ENCODE peak calls at places on chromosomes 11 and 22, in ten cellular contexts. One of them, this sample, is unnamed. For H3K4me1, the result is how much of the 10 kb centered on the place peaks cover.

GRCh38 chr11:85752890-85753581 is 57.9 kb downstream of the SYTL2 start:
- DNase-seq in HCT116: no peak
- DNase-seq in left ventricle myocardium inferior: no peak
- DNase-seq in right atrium auricular region: no peak
- DNase-seq in upper lobe of left lung: no peak
- DNase-seq in GM23338: no peak
- DNase-seq in PC-3: no peak
- DNase-seq in suprapubic skin: no peak
- DNase-seq in A549: no peak
- DNase-seq in body of pancreas: peak
- DNase-seq in this sample: no peak

GRCh38 chr11:130049260-130049659 is 20.4 kb upstream of the APLP2 start:
- DNase-seq in GM23338: no peak
- DNase-seq in A549: no peak
- DNase-seq in left ventricle myocardium inferior: no peak
- DNase-seq in right atrium auricular region: no peak
- DNase-seq in HCT116: no peak
- DNase-seq in upper lobe of left lung: no peak
- DNase-seq in PC-3: no peak
- DNase-seq in suprapubic skin: no peak
- DNase-seq in body of pancreas: no peak
- DNase-seq in this sample: no peak

GRCh38 chr11:122213111-122213510 is 97.1 kb upstream of the BLID start:
- DNase-seq in body of pancreas: no peak
- DNase-seq in suprapubic skin: no peak
- DNase-seq in A549: no peak
- DNase-seq in upper lobe of left lung: peak
- DNase-seq in left ventricle myocardium inferior: no peak
- DNase-seq in HCT116: no peak
- DNase-seq in right atrium auricular region: no peak
- DNase-seq in GM23338: no peak
- DNase-seq in PC-3: no peak
- DNase-seq in this sample: no peak

GRCh38 chr11:32809313-32809712 is 14.9 kb upstream of the CCDC73 start:
- DNase-seq in suprapubic skin: no peak
- DNase-seq in A549: peak
- DNase-seq in body of pancreas: peak
- DNase-seq in right atrium auricular region: peak
- DNase-seq in PC-3: peak
- DNase-seq in HCT116: peak
- DNase-seq in upper lobe of left lung: no peak
- DNase-seq in GM23338: peak
- DNase-seq in left ventricle myocardium inferior: peak
- DNase-seq in this sample: peak

GRCh38 chr22:37431811-37432707 is 4.8 kb upstream of the ELFN2 start:
- DNase-seq in A549: peak
- DNase-seq in PC-3: peak
- DNase-seq in body of pancreas: no peak
- DNase-seq in HCT116: peak
- DNase-seq in GM23338: no peak
- DNase-seq in suprapubic skin: no peak
- DNase-seq in left ventricle myocardium inferior: no peak
- DNase-seq in right atrium auricular region: no peak
- DNase-seq in upper lobe of left lung: no peak
- DNase-seq in this sample: peak

GRCh38 chr11:74524978-74525377 is 31.5 kb upstream of the LIPT2 start:
- DNase-seq in suprapubic skin: no peak
- DNase-seq in GM23338: no peak
- DNase-seq in upper lobe of left lung: no peak
- DNase-seq in body of pancreas: no peak
- DNase-seq in A549: no peak
- DNase-seq in left ventricle myocardium inferior: no peak
- DNase-seq in HCT116: no peak
- DNase-seq in PC-3: no peak
- DNase-seq in right atrium auricular region: no peak
- DNase-seq in this sample: no peak

GRCh38 chr11:36273110-36273509 is 16.1 kb downstream of the COMMD9 start:
- DNase-seq in left ventricle myocardium inferior: no peak
- DNase-seq in A549: no peak
- DNase-seq in upper lobe of left lung: no peak
- DNase-seq in suprapubic skin: no peak
- DNase-seq in body of pancreas: no peak
- DNase-seq in HCT116: no peak
- DNase-seq in GM23338: no peak
- DNase-seq in right atrium auricular region: peak
- DNase-seq in PC-3: no peak
- DNase-seq in this sample: no peak

GRCh38 chr11:44002191-44003093 is 45.3 kb upstream of the ACCSL start:
- DNase-seq in PC-3: no peak
- DNase-seq in A549: no peak
- DNase-seq in left ventricle myocardium inferior: no peak
- DNase-seq in upper lobe of left lung: no peak
- DNase-seq in right atrium auricular region: peak
- DNase-seq in body of pancreas: no peak
- DNase-seq in suprapubic skin: no peak
- DNase-seq in HCT116: no peak
- DNase-seq in GM23338: no peak
- DNase-seq in this sample: no peak

GRCh38 chr11:58992489-58992888 is 53.2 kb downstream of the GLYATL1 start:
- DNase-seq in GM23338: no peak
- DNase-seq in suprapubic skin: no peak
- DNase-seq in upper lobe of left lung: no peak
- DNase-seq in A549: no peak
- DNase-seq in left ventricle myocardium inferior: no peak
- DNase-seq in body of pancreas: no peak
- DNase-seq in right atrium auricular region: no peak
- DNase-seq in PC-3: no peak
- DNase-seq in HCT116: no peak
- DNase-seq in this sample: no peak

GRCh38 chr11:116960916-116961315 is 123.5 kb upstream of the APOA1 start:
- DNase-seq in suprapubic skin: no peak
- DNase-seq in body of pancreas: peak
- DNase-seq in upper lobe of left lung: no peak
- DNase-seq in GM23338: peak
- DNase-seq in PC-3: peak
- DNase-seq in left ventricle myocardium inferior: no peak
- DNase-seq in HCT116: peak
- DNase-seq in A549: no peak
- DNase-seq in right atrium auricular region: no peak
- DNase-seq in this sample: peak

GRCh38 chr22:23749747-23750373 is 1.1 kb downstream of the ZNF70 start:
- DNase-seq in body of pancreas: no peak
- DNase-seq in suprapubic skin: no peak
- DNase-seq in GM23338: no peak
- DNase-seq in right atrium auricular region: no peak
- DNase-seq in left ventricle myocardium inferior: no peak
- DNase-seq in upper lobe of left lung: no peak
- DNase-seq in HCT116: no peak
- DNase-seq in A549: no peak
- DNase-seq in PC-3: no peak
- DNase-seq in this sample: no peak

GRCh38 chr11:3810951-3811350 is 2.6 kb downstream of the PGAP2 start:
- DNase-seq in suprapubic skin: no peak
- DNase-seq in PC-3: no peak
- DNase-seq in HCT116: no peak
- DNase-seq in upper lobe of left lung: no peak
- DNase-seq in A549: no peak
- DNase-seq in body of pancreas: no peak
- DNase-seq in right atrium auricular region: no peak
- DNase-seq in GM23338: no peak
- DNase-seq in left ventricle myocardium inferior: no peak
- DNase-seq in this sample: no peak

GRCh38 chr22:25930710-25931353 is 188.8 kb downstream of the MYO18B start:
- DNase-seq in A549: no peak
- DNase-seq in upper lobe of left lung: no peak
- DNase-seq in right atrium auricular region: no peak
- DNase-seq in suprapubic skin: no peak
- DNase-seq in PC-3: no peak
- DNase-seq in left ventricle myocardium inferior: no peak
- DNase-seq in body of pancreas: peak
- DNase-seq in GM23338: no peak
- DNase-seq in HCT116: no peak
- DNase-seq in this sample: no peak

GRCh38 chr11:96869207-96869606 is 479.4 kb downstream of the JRKL start:
- DNase-seq in right atrium auricular region: no peak
- DNase-seq in GM23338: no peak
- DNase-seq in body of pancreas: no peak
- DNase-seq in PC-3: peak
- DNase-seq in suprapubic skin: no peak
- DNase-seq in left ventricle myocardium inferior: no peak
- DNase-seq in HCT116: no peak
- DNase-seq in upper lobe of left lung: no peak
- DNase-seq in A549: no peak
- DNase-seq in this sample: no peak

GRCh38 chr11:84398017-84398626 is 1112.0 kb upstream of the CCDC90B start:
- DNase-seq in A549: peak
- DNase-seq in left ventricle myocardium inferior: no peak
- DNase-seq in GM23338: peak
- DNase-seq in right atrium auricular region: no peak
- DNase-seq in HCT116: no peak
- DNase-seq in body of pancreas: peak
- DNase-seq in suprapubic skin: no peak
- DNase-seq in PC-3: peak
- DNase-seq in upper lobe of left lung: no peak
- DNase-seq in this sample: no peak

GRCh38 chr11:108929241-108929640 is 264.4 kb downstream of the DDX10 start:
- DNase-seq in right atrium auricular region: no peak
- DNase-seq in suprapubic skin: no peak
- DNase-seq in A549: peak
- DNase-seq in GM23338: no peak
- DNase-seq in upper lobe of left lung: no peak
- DNase-seq in PC-3: peak
- DNase-seq in HCT116: peak
- DNase-seq in body of pancreas: no peak
- DNase-seq in left ventricle myocardium inferior: no peak
- DNase-seq in this sample: peak

GRCh38 chr11:117959438-117960149 is 26.6 kb upstream of the IL10RA start:
- DNase-seq in A549: no peak
- DNase-seq in body of pancreas: no peak
- DNase-seq in GM23338: no peak
- DNase-seq in left ventricle myocardium inferior: no peak
- DNase-seq in HCT116: no peak
- DNase-seq in upper lobe of left lung: no peak
- DNase-seq in right atrium auricular region: peak
- DNase-seq in suprapubic skin: no peak
- DNase-seq in PC-3: no peak
- DNase-seq in this sample: no peak

GRCh38 chr11:130740819-130741218 is 175.5 kb downstream of the SNX19 start:
- DNase-seq in A549: no peak
- DNase-seq in suprapubic skin: no peak
- DNase-seq in right atrium auricular region: no peak
- DNase-seq in PC-3: no peak
- DNase-seq in left ventricle myocardium inferior: no peak
- DNase-seq in body of pancreas: no peak
- DNase-seq in upper lobe of left lung: no peak
- DNase-seq in HCT116: no peak
- DNase-seq in GM23338: no peak
- DNase-seq in this sample: no peak

GRCh38 chr22:37273846-37274225 is 8.5 kb upstream of the CYTH4 start:
- DNase-seq in HCT116: no peak
- DNase-seq in body of pancreas: no peak
- DNase-seq in right atrium auricular region: no peak
- DNase-seq in suprapubic skin: no peak
- DNase-seq in PC-3: no peak
- DNase-seq in A549: no peak
- DNase-seq in GM23338: no peak
- DNase-seq in left ventricle myocardium inferior: no peak
- DNase-seq in upper lobe of left lung: no peak
- DNase-seq in this sample: no peak

GRCh38 chr11:107598225-107599139 is 7.5 kb downstream of the ELMOD1 start:
- DNase-seq in GM23338: peak
- DNase-seq in PC-3: peak
- DNase-seq in right atrium auricular region: no peak
- DNase-seq in suprapubic skin: no peak
- DNase-seq in upper lobe of left lung: no peak
- DNase-seq in HCT116: peak
- DNase-seq in body of pancreas: no peak
- DNase-seq in left ventricle myocardium inferior: no peak
- DNase-seq in A549: peak
- DNase-seq in this sample: no peak
- TF ChIP-seq CTCF in GM23338: peak
- TF ChIP-seq CTCF in PC-3: peak
- TF ChIP-seq CTCF in right atrium auricular region: peak
- TF ChIP-seq CTCF in suprapubic skin: no peak
- TF ChIP-seq CTCF in upper lobe of left lung: peak
- TF ChIP-seq CTCF in HCT116: peak
- TF ChIP-seq CTCF in body of pancreas: no peak
- TF ChIP-seq CTCF in left ventricle myocardium inferior: peak
- TF ChIP-seq CTCF in A549: no peak
- TF ChIP-seq CTCF in this sample: peak

GRCh38 chr22:38755155-38755910 is 465 bp downstream of the SUN2 start:
- DNase-seq in GM23338: peak
- DNase-seq in suprapubic skin: peak
- DNase-seq in PC-3: peak
- DNase-seq in body of pancreas: peak
- DNase-seq in right atrium auricular region: peak
- DNase-seq in upper lobe of left lung: peak
- DNase-seq in A549: peak
- DNase-seq in HCT116: no peak
- DNase-seq in left ventricle myocardium inferior: peak
- DNase-seq in this sample: no peak
- H3K4me1 ChIP-seq in GM23338: under half
- H3K4me1 ChIP-seq in suprapubic skin: half or more
- H3K4me1 ChIP-seq in PC-3: under half
- H3K4me1 ChIP-seq in body of pancreas: under half
- H3K4me1 ChIP-seq in right atrium auricular region: under half
- H3K4me1 ChIP-seq in upper lobe of left lung: under half
- H3K4me1 ChIP-seq in A549: under half
- H3K4me1 ChIP-seq in HCT116: under half
- H3K4me1 ChIP-seq in left ventricle myocardium inferior: half or more
- H3K4me1 ChIP-seq in this sample: under half

DNA sequence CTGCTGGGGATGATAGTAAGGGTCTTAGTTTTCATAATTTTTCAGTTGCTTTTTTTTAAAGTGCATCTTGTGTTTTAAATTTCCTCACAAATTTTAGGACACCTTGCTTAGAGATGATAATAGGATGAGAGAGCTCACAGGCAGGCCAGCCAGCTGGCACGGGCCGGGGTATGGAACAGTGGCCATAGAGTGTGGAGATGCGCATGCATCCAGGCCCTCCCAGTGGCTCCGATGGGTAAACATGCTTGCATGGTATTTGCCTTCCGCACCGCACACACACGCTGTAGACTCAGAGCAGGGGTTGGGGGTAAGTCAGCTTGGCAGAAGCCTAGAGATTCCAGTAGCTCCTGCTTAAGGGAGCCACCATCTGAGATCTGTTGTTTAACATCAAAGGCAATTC is 36.3 kb downstream of the TTC12 start:
- DNase-seq in left ventricle myocardium inferior: no peak
- DNase-seq in GM23338: no peak
- DNase-seq in A549: no peak
- DNase-seq in PC-3: no peak
- DNase-seq in HCT116: no peak
- DNase-seq in body of pancreas: no peak
- DNase-seq in right atrium auricular region: no peak
- DNase-seq in upper lobe of left lung: no peak
- DNase-seq in suprapubic skin: no peak
- DNase-seq in this sample: no peak
- TF ChIP-seq CTCF in left ventricle myocardium inferior: no peak
- TF ChIP-seq CTCF in GM23338: no peak
- TF ChIP-seq CTCF in A549: no peak
- TF ChIP-seq CTCF in PC-3: no peak
- TF ChIP-seq CTCF in HCT116: no peak
- TF ChIP-seq CTCF in body of pancreas: no peak
- TF ChIP-seq CTCF in right atrium auricular region: no peak
- TF ChIP-seq CTCF in upper lobe of left lung: no peak
- TF ChIP-seq CTCF in suprapubic skin: no peak
- TF ChIP-seq CTCF in this sample: no peak

GRCh38 chr11:126361400-126361799 is 5.9 kb downstream of the ST3GAL4 start:
- DNase-seq in right atrium auricular region: no peak
- DNase-seq in PC-3: no peak
- DNase-seq in left ventricle myocardium inferior: peak
- DNase-seq in upper lobe of left lung: no peak
- DNase-seq in body of pancreas: no peak
- DNase-seq in A549: no peak
- DNase-seq in HCT116: no peak
- DNase-seq in suprapubic skin: peak
- DNase-seq in GM23338: no peak
- DNase-seq in this sample: no peak
- H3K4me1 ChIP-seq in right atrium auricular region: under half
- H3K4me1 ChIP-seq in PC-3: under half
- H3K4me1 ChIP-seq in left ventricle myocardium inferior: half or more
- H3K4me1 ChIP-seq in upper lobe of left lung: under half
- H3K4me1 ChIP-seq in body of pancreas: under half
- H3K4me1 ChIP-seq in A549: under half
- H3K4me1 ChIP-seq in HCT116: under half
- H3K4me1 ChIP-seq in suprapubic skin: half or more
- H3K4me1 ChIP-seq in GM23338: under half
- H3K4me1 ChIP-seq in this sample: under half